ENCODE peak calls at places on chromosomes 1 and 21, in eight cellular contexts. One of them, this sample, is unnamed.
A peak's percentile ranks its signal among the peaks of the same experiment; 100 is the strongest.

GRCh38 chr21:34885636-34886553 is 163.2 kb downstream of the RUNX1 start:
- DNase-seq in stimulated activated CD4-positive, alpha-beta T cell treated with anti-CD3 and anti-CD28 coated beads, Interleukin-1b, Interleukin-23, amount 100 ng/mL, for 24 hours: no peak
- DNase-seq in mucosa of descending colon: peak; percentile 58
- DNase-seq in keratinocyte: no peak
- DNase-seq in activated naive CD4-positive, alpha-beta T cell treated with anti-CD3 and anti-CD28 coated beads, Interleukin-2, amount 50 U/mL, for 72 hours: no peak
- DNase-seq in PC-3: peak; percentile 42
- DNase-seq in activated CD4-positive, CD25-positive, alpha-beta regulatory T cell: no peak
- DNase-seq in EH: peak; percentile 46
- DNase-seq in this sample: peak; percentile 17

GRCh38 chr1:32200226-32201010 is at the start of gene CCDC28B:
- DNase-seq in EH: peak; percentile 82
- DNase-seq in mucosa of descending colon: peak; percentile 68
- DNase-seq in activated naive CD4-positive, alpha-beta T cell treated with anti-CD3 and anti-CD28 coated beads, Interleukin-2, amount 50 U/mL, for 72 hours: peak; percentile 54
- DNase-seq in keratinocyte: no peak
- DNase-seq in PC-3: no peak
- DNase-seq in activated CD4-positive, CD25-positive, alpha-beta regulatory T cell: no peak
- DNase-seq in stimulated activated CD4-positive, alpha-beta T cell treated with anti-CD3 and anti-CD28 coated beads, Interleukin-1b, Interleukin-23, amount 100 ng/mL, for 24 hours: no peak
- DNase-seq in this sample: peak; percentile 58

GRCh38 chr1:231522931-231523642 is 5.4 kb upstream of the TSNAX start:
- DNase-seq in PC-3: no peak
- DNase-seq in activated naive CD4-positive, alpha-beta T cell treated with anti-CD3 and anti-CD28 coated beads, Interleukin-2, amount 50 U/mL, for 72 hours: no peak
- DNase-seq in EH: no peak
- DNase-seq in stimulated activated CD4-positive, alpha-beta T cell treated with anti-CD3 and anti-CD28 coated beads, Interleukin-1b, Interleukin-23, amount 100 ng/mL, for 24 hours: no peak
- DNase-seq in activated CD4-positive, CD25-positive, alpha-beta regulatory T cell: no peak
- DNase-seq in mucosa of descending colon: no peak
- DNase-seq in keratinocyte: no peak
- DNase-seq in this sample: no peak

GRCh38 chr1:64440423-64440822 is 29.5 kb upstream of the CACHD1 start:
- DNase-seq in activated CD4-positive, CD25-positive, alpha-beta regulatory T cell: no peak
- DNase-seq in activated naive CD4-positive, alpha-beta T cell treated with anti-CD3 and anti-CD28 coated beads, Interleukin-2, amount 50 U/mL, for 72 hours: no peak
- DNase-seq in PC-3: no peak
- DNase-seq in keratinocyte: no peak
- DNase-seq in mucosa of descending colon: no peak
- DNase-seq in stimulated activated CD4-positive, alpha-beta T cell treated with anti-CD3 and anti-CD28 coated beads, Interleukin-1b, Interleukin-23, amount 100 ng/mL, for 24 hours: no peak
- DNase-seq in EH: no peak
- DNase-seq in this sample: no peak

GRCh38 chr21:40049031-40049958 is 182.1 kb downstream of the PCP4 start:
- DNase-seq in keratinocyte: no peak
- DNase-seq in activated CD4-positive, CD25-positive, alpha-beta regulatory T cell: no peak
- DNase-seq in stimulated activated CD4-positive, alpha-beta T cell treated with anti-CD3 and anti-CD28 coated beads, Interleukin-1b, Interleukin-23, amount 100 ng/mL, for 24 hours: no peak
- DNase-seq in mucosa of descending colon: no peak
- DNase-seq in activated naive CD4-positive, alpha-beta T cell treated with anti-CD3 and anti-CD28 coated beads, Interleukin-2, amount 50 U/mL, for 72 hours: no peak
- DNase-seq in PC-3: no peak
- DNase-seq in EH: peak; percentile 75
- DNase-seq in this sample: peak; percentile 74

GRCh38 chr1:150537732-150538684 is 11.2 kb upstream of the ADAMTSL4 start:
- DNase-seq in activated CD4-positive, CD25-positive, alpha-beta regulatory T cell: no peak
- DNase-seq in mucosa of descending colon: peak; percentile 25
- DNase-seq in keratinocyte: no peak
- DNase-seq in EH: peak; percentile 91
- DNase-seq in stimulated activated CD4-positive, alpha-beta T cell treated with anti-CD3 and anti-CD28 coated beads, Interleukin-1b, Interleukin-23, amount 100 ng/mL, for 24 hours: no peak
- DNase-seq in PC-3: no peak
- DNase-seq in activated naive CD4-positive, alpha-beta T cell treated with anti-CD3 and anti-CD28 coated beads, Interleukin-2, amount 50 U/mL, for 72 hours: no peak
- DNase-seq in this sample: peak; percentile 93

GRCh38 chr1:116769561-116769977 is 15.3 kb downstream of the CD2 start:
- DNase-seq in EH: peak; percentile 18
- DNase-seq in stimulated activated CD4-positive, alpha-beta T cell treated with anti-CD3 and anti-CD28 coated beads, Interleukin-1b, Interleukin-23, amount 100 ng/mL, for 24 hours: no peak
- DNase-seq in activated naive CD4-positive, alpha-beta T cell treated with anti-CD3 and anti-CD28 coated beads, Interleukin-2, amount 50 U/mL, for 72 hours: peak; percentile 65
- DNase-seq in keratinocyte: peak; percentile 5
- DNase-seq in PC-3: peak; percentile 65
- DNase-seq in mucosa of descending colon: no peak
- DNase-seq in activated CD4-positive, CD25-positive, alpha-beta regulatory T cell: peak; percentile 22
- DNase-seq in this sample: peak; percentile 44

GRCh38 chr1:183808296-183809027 is 3.5 kb downstream of the RGL1 start:
- DNase-seq in PC-3: no peak
- DNase-seq in EH: peak; percentile 58
- DNase-seq in activated CD4-positive, CD25-positive, alpha-beta regulatory T cell: no peak
- DNase-seq in keratinocyte: no peak
- DNase-seq in mucosa of descending colon: no peak
- DNase-seq in stimulated activated CD4-positive, alpha-beta T cell treated with anti-CD3 and anti-CD28 coated beads, Interleukin-1b, Interleukin-23, amount 100 ng/mL, for 24 hours: no peak
- DNase-seq in activated naive CD4-positive, alpha-beta T cell treated with anti-CD3 and anti-CD28 coated beads, Interleukin-2, amount 50 U/mL, for 72 hours: no peak
- DNase-seq in this sample: peak; percentile 16

GRCh38 chr1:4130096-4130495 is 230.0 kb upstream of the C1orf174 start:
- DNase-seq in PC-3: no peak
- DNase-seq in stimulated activated CD4-positive, alpha-beta T cell treated with anti-CD3 and anti-CD28 coated beads, Interleukin-1b, Interleukin-23, amount 100 ng/mL, for 24 hours: no peak
- DNase-seq in keratinocyte: no peak
- DNase-seq in activated naive CD4-positive, alpha-beta T cell treated with anti-CD3 and anti-CD28 coated beads, Interleukin-2, amount 50 U/mL, for 72 hours: no peak
- DNase-seq in EH: no peak
- DNase-seq in activated CD4-positive, CD25-positive, alpha-beta regulatory T cell: no peak
- DNase-seq in mucosa of descending colon: no peak
- DNase-seq in this sample: no peak

GRCh38 chr1:168301664-168302320 is 21.1 kb downstream of the TBX19 start:
- DNase-seq in activated naive CD4-positive, alpha-beta T cell treated with anti-CD3 and anti-CD28 coated beads, Interleukin-2, amount 50 U/mL, for 72 hours: no peak
- DNase-seq in activated CD4-positive, CD25-positive, alpha-beta regulatory T cell: no peak
- DNase-seq in PC-3: peak; percentile 99
- DNase-seq in stimulated activated CD4-positive, alpha-beta T cell treated with anti-CD3 and anti-CD28 coated beads, Interleukin-1b, Interleukin-23, amount 100 ng/mL, for 24 hours: no peak
- DNase-seq in mucosa of descending colon: no peak
- DNase-seq in EH: peak; percentile 97
- DNase-seq in keratinocyte: peak; percentile 96
- DNase-seq in this sample: peak; percentile 98

GRCh38 chr1:150764617-150765090 is 924 bp downstream of the CTSS start:
- DNase-seq in stimulated activated CD4-positive, alpha-beta T cell treated with anti-CD3 and anti-CD28 coated beads, Interleukin-1b, Interleukin-23, amount 100 ng/mL, for 24 hours: no peak
- DNase-seq in mucosa of descending colon: no peak
- DNase-seq in activated naive CD4-positive, alpha-beta T cell treated with anti-CD3 and anti-CD28 coated beads, Interleukin-2, amount 50 U/mL, for 72 hours: no peak
- DNase-seq in PC-3: peak; percentile 41
- DNase-seq in activated CD4-positive, CD25-positive, alpha-beta regulatory T cell: no peak
- DNase-seq in EH: peak; percentile 77
- DNase-seq in keratinocyte: peak; percentile 21
- DNase-seq in this sample: peak; percentile 70

GRCh38 chr21:37767984-37768383 is 148.3 kb downstream of the KCNJ6 start:
- DNase-seq in mucosa of descending colon: no peak
- DNase-seq in EH: peak; percentile 57
- DNase-seq in PC-3: peak; percentile 21
- DNase-seq in activated CD4-positive, CD25-positive, alpha-beta regulatory T cell: no peak
- DNase-seq in stimulated activated CD4-positive, alpha-beta T cell treated with anti-CD3 and anti-CD28 coated beads, Interleukin-1b, Interleukin-23, amount 100 ng/mL, for 24 hours: no peak
- DNase-seq in keratinocyte: no peak
- DNase-seq in activated naive CD4-positive, alpha-beta T cell treated with anti-CD3 and anti-CD28 coated beads, Interleukin-2, amount 50 U/mL, for 72 hours: no peak
- DNase-seq in this sample: peak; percentile 57

GRCh38 chr1:14660795-14661194 is 62.3 kb downstream of the KAZN start:
- DNase-seq in keratinocyte: no peak
- DNase-seq in PC-3: no peak
- DNase-seq in activated naive CD4-positive, alpha-beta T cell treated with anti-CD3 and anti-CD28 coated beads, Interleukin-2, amount 50 U/mL, for 72 hours: no peak
- DNase-seq in EH: no peak
- DNase-seq in stimulated activated CD4-positive, alpha-beta T cell treated with anti-CD3 and anti-CD28 coated beads, Interleukin-1b, Interleukin-23, amount 100 ng/mL, for 24 hours: no peak
- DNase-seq in mucosa of descending colon: no peak
- DNase-seq in activated CD4-positive, CD25-positive, alpha-beta regulatory T cell: no peak
- DNase-seq in this sample: no peak

GRCh38 chr21:45036630-45037029 is 37.8 kb upstream of the ADARB1 start:
- DNase-seq in EH: no peak
- DNase-seq in stimulated activated CD4-positive, alpha-beta T cell treated with anti-CD3 and anti-CD28 coated beads, Interleukin-1b, Interleukin-23, amount 100 ng/mL, for 24 hours: no peak
- DNase-seq in PC-3: no peak
- DNase-seq in mucosa of descending colon: no peak
- DNase-seq in activated naive CD4-positive, alpha-beta T cell treated with anti-CD3 and anti-CD28 coated beads, Interleukin-2, amount 50 U/mL, for 72 hours: no peak
- DNase-seq in activated CD4-positive, CD25-positive, alpha-beta regulatory T cell: no peak
- DNase-seq in keratinocyte: no peak
- DNase-seq in this sample: no peak

GRCh38 chr1:43303477-43304286 is 2.9 kb downstream of the TIE1 start:
- DNase-seq in mucosa of descending colon: peak; percentile 48
- DNase-seq in PC-3: no peak
- DNase-seq in keratinocyte: no peak
- DNase-seq in EH: no peak
- DNase-seq in stimulated activated CD4-positive, alpha-beta T cell treated with anti-CD3 and anti-CD28 coated beads, Interleukin-1b, Interleukin-23, amount 100 ng/mL, for 24 hours: no peak
- DNase-seq in activated naive CD4-positive, alpha-beta T cell treated with anti-CD3 and anti-CD28 coated beads, Interleukin-2, amount 50 U/mL, for 72 hours: no peak
- DNase-seq in activated CD4-positive, CD25-positive, alpha-beta regulatory T cell: no peak
- DNase-seq in this sample: no peak

GRCh38 chr1:68162761-68163160 is 69.6 kb downstream of the WLS start:
- DNase-seq in mucosa of descending colon: no peak
- DNase-seq in stimulated activated CD4-positive, alpha-beta T cell treated with anti-CD3 and anti-CD28 coated beads, Interleukin-1b, Interleukin-23, amount 100 ng/mL, for 24 hours: no peak
- DNase-seq in activated naive CD4-positive, alpha-beta T cell treated with anti-CD3 and anti-CD28 coated beads, Interleukin-2, amount 50 U/mL, for 72 hours: no peak
- DNase-seq in PC-3: no peak
- DNase-seq in keratinocyte: no peak
- DNase-seq in EH: no peak
- DNase-seq in activated CD4-positive, CD25-positive, alpha-beta regulatory T cell: no peak
- DNase-seq in this sample: no peak

GRCh38 chr1:69567847-69568434 is at the start of gene LRRC7:
- DNase-seq in keratinocyte: no peak
- DNase-seq in EH: peak; percentile 0
- DNase-seq in activated naive CD4-positive, alpha-beta T cell treated with anti-CD3 and anti-CD28 coated beads, Interleukin-2, amount 50 U/mL, for 72 hours: peak; percentile 5
- DNase-seq in activated CD4-positive, CD25-positive, alpha-beta regulatory T cell: no peak
- DNase-seq in mucosa of descending colon: peak; percentile 27
- DNase-seq in PC-3: no peak
- DNase-seq in stimulated activated CD4-positive, alpha-beta T cell treated with anti-CD3 and anti-CD28 coated beads, Interleukin-1b, Interleukin-23, amount 100 ng/mL, for 24 hours: no peak
- DNase-seq in this sample: peak; percentile 29

GRCh38 chr1:19010995-19011696 is 54.7 kb upstream of the IFFO2 start:
- DNase-seq in PC-3: peak; percentile 99
- DNase-seq in activated naive CD4-positive, alpha-beta T cell treated with anti-CD3 and anti-CD28 coated beads, Interleukin-2, amount 50 U/mL, for 72 hours: peak; percentile 78
- DNase-seq in keratinocyte: peak; percentile 64
- DNase-seq in EH: peak; percentile 100
- DNase-seq in mucosa of descending colon: peak; percentile 80
- DNase-seq in activated CD4-positive, CD25-positive, alpha-beta regulatory T cell: peak; percentile 29
- DNase-seq in stimulated activated CD4-positive, alpha-beta T cell treated with anti-CD3 and anti-CD28 coated beads, Interleukin-1b, Interleukin-23, amount 100 ng/mL, for 24 hours: peak; percentile 39
- DNase-seq in this sample: peak; percentile 98

GRCh38 chr1:89701746-89702241 is 68.9 kb downstream of the LRRC8C start:
- DNase-seq in activated CD4-positive, CD25-positive, alpha-beta regulatory T cell: no peak
- DNase-seq in EH: no peak
- DNase-seq in keratinocyte: no peak
- DNase-seq in activated naive CD4-positive, alpha-beta T cell treated with anti-CD3 and anti-CD28 coated beads, Interleukin-2, amount 50 U/mL, for 72 hours: no peak
- DNase-seq in mucosa of descending colon: no peak
- DNase-seq in stimulated activated CD4-positive, alpha-beta T cell treated with anti-CD3 and anti-CD28 coated beads, Interleukin-1b, Interleukin-23, amount 100 ng/mL, for 24 hours: no peak
- DNase-seq in PC-3: no peak
- DNase-seq in this sample: no peak

GRCh38 chr21:37642493-37642892 is 273.8 kb downstream of the KCNJ6 start:
- DNase-seq in activated CD4-positive, CD25-positive, alpha-beta regulatory T cell: no peak
- DNase-seq in keratinocyte: no peak
- DNase-seq in EH: no peak
- DNase-seq in PC-3: peak; percentile 68
- DNase-seq in mucosa of descending colon: no peak
- DNase-seq in stimulated activated CD4-positive, alpha-beta T cell treated with anti-CD3 and anti-CD28 coated beads, Interleukin-1b, Interleukin-23, amount 100 ng/mL, for 24 hours: no peak
- DNase-seq in activated naive CD4-positive, alpha-beta T cell treated with anti-CD3 and anti-CD28 coated beads, Interleukin-2, amount 50 U/mL, for 72 hours: peak; percentile 22
- DNase-seq in this sample: peak; percentile 72

GRCh38 chr1:45329445-45329844 is 2.8 kb downstream of the HPDL start:
- DNase-seq in EH: no peak
- DNase-seq in stimulated activated CD4-positive, alpha-beta T cell treated with anti-CD3 and anti-CD28 coated beads, Interleukin-1b, Interleukin-23, amount 100 ng/mL, for 24 hours: no peak
- DNase-seq in PC-3: peak; percentile 56
- DNase-seq in mucosa of descending colon: no peak
- DNase-seq in activated naive CD4-positive, alpha-beta T cell treated with anti-CD3 and anti-CD28 coated beads, Interleukin-2, amount 50 U/mL, for 72 hours: no peak
- DNase-seq in keratinocyte: no peak
- DNase-seq in activated CD4-positive, CD25-positive, alpha-beta regulatory T cell: no peak
- DNase-seq in this sample: peak; percentile 34